ENCODE peak calls at places on chromosome 3, in five cellular contexts. Q, V, F, N and M are unnamed samples.

GRCh38 chr3:26340001-26340400 is 282.6 kb upstream of the LRRC3B start:
- DNase-seq in F (no peak), V (no peak), N (no peak), Q (no peak), M (no peak)

GRCh38 chr3:197487911-197488391 is 67.8 kb downstream of the BDH1 start:
- DNase-seq in V (peak; percentile 82), F (peak; percentile 76), N (peak; percentile 94), Q (peak; percentile 99), M (no peak)

GRCh38 chr3:157201648-157202278 is 41.8 kb upstream of the CCNL1 start:
- DNase-seq in V (peak; percentile 43), F (peak; percentile 68), Q (no peak), N (peak; percentile 40), M (no peak)

GRCh38 chr3:31041161-31041978 is 146.9 kb upstream of the GADL1 start:
- DNase-seq in F (peak; percentile 81), V (peak; percentile 76), Q (peak; percentile 83), N (peak; percentile 78), M (no peak)

GRCh38 chr3:126003447-126004190 is 34.6 kb downstream of the ROPN1B start:
- DNase-seq in F (no peak), Q (no peak), N (no peak), V (no peak), M (no peak)

GRCh38 chr3:191197761-191198160 is 1.3 kb upstream of the OSTN start:
- DNase-seq in Q (no peak), N (no peak), F (no peak), V (no peak), M (no peak)

GRCh38 chr3:134060561-134061385 is 31.0 kb upstream of the SLCO2A1 start:
- DNase-seq in N (no peak), V (no peak), F (no peak), Q (no peak), M (no peak)

GRCh38 chr3:46971742-46972141 is 4.8 kb downstream of the CCDC12 start:
- DNase-seq in N (no peak), Q (no peak), F (no peak), V (no peak), M (peak; percentile 63)

GRCh38 chr3:53730565-53730964 is 115.7 kb downstream of the CHDH start:
- DNase-seq in N (no peak), V (peak; percentile 21), Q (peak; percentile 6), F (no peak), M (no peak)

GRCh38 chr3:109098245-109098644 is 19.7 kb downstream of the MORC1 start:
- DNase-seq in Q (no peak), V (no peak), N (no peak), F (peak; percentile 42), M (no peak)

GRCh38 chr3:117170112-117170511 is 460.5 kb downstream of the TUSC7 start:
- DNase-seq in Q (no peak), F (no peak), N (peak; percentile 6), V (no peak), M (no peak)

GRCh38 chr3:23993556-23994246 is 48.6 kb downstream of the NR1D2 start:
- DNase-seq in N (no peak), F (no peak), Q (no peak), V (no peak), M (no peak)

GRCh38 chr3:54599741-54600140 is 328.1 kb downstream of the LRTM1 start:
- DNase-seq in Q (no peak), F (no peak), V (no peak), N (no peak), M (no peak)

GRCh38 chr3:30081904-30082303 is 524.5 kb upstream of the TGFBR2 start:
- DNase-seq in V (no peak), F (peak; percentile 74), Q (no peak), N (no peak), M (no peak)

GRCh38 chr3:124076231-124076630 is 84.3 kb upstream of the ROPN1 start:
- DNase-seq in Q (no peak), V (no peak), N (no peak), F (no peak), M (no peak)

GRCh38 chr3:145692751-145693150 is 468.2 kb downstream of the PLOD2 start:
- DNase-seq in Q (no peak), V (no peak), N (no peak), F (no peak), M (no peak)

GRCh38 chr3:33426068-33426467 is 14.1 kb downstream of the UBP1 start:
- DNase-seq in N (no peak), Q (no peak), V (no peak), F (no peak), M (no peak)

GRCh38 chr3:190173426-190173825 is 52.7 kb upstream of the P3H2 start:
- DNase-seq in V (no peak), F (no peak), Q (no peak), N (no peak), M (no peak)

GRCh38 chr3:141913150-141913811 is 36.8 kb downstream of the ATP1B3 start:
- DNase-seq in F (peak; percentile 62), V (peak; percentile 52), N (peak; percentile 62), Q (peak; percentile 56), M (peak; percentile 69)

GRCh38 chr3:48501196-48501595 is 2.8 kb downstream of the SHISA5 start:
- DNase-seq in V (no peak), F (no peak), Q (no peak), N (no peak), M (no peak)